ENCODE peak calls at places on chromosome 4, in six cellular contexts. T, R, E, K, S and X are unnamed samples.

GRCh38 chr4:47145630-47146029 is 114.3 kb downstream of the GABRB1 start:
- DNase-seq in T (no peak), R (peak; percentile 30), E (no peak), K (no peak), S (no peak), X (no peak)

GRCh38 chr4:54230479-54231418 is 1.7 kb downstream of the PDGFRA start:
- DNase-seq in T (peak; percentile 60), R (peak; percentile 38), E (peak; percentile 1), K (no peak), S (no peak), X (no peak)

GRCh38 chr4:96677499-96677898 is 837.6 kb downstream of the PDHA2 start:
- DNase-seq in T (no peak), R (no peak), E (no peak), K (no peak), S (no peak), X (no peak)

GRCh38 chr4:25859429-25860148 is 3.2 kb downstream of the SEL1L3 start:
- DNase-seq in T (no peak), R (peak; percentile 54), E (peak; percentile 61), K (no peak), S (no peak), X (no peak)

GRCh38 chr4:171817026-171817425 is 3.8 kb downstream of the GALNTL6 start:
- DNase-seq in T (no peak), R (no peak), E (no peak), K (no peak), S (no peak), X (no peak)

GRCh38 chr4:114474401-114474800 is 124.2 kb upstream of the UGT8 start:
- DNase-seq in T (no peak), R (no peak), E (no peak), K (no peak), S (no peak), X (no peak)

GRCh38 chr4:54050214-54050904 is 14.0 kb downstream of the CHIC2 start:
- DNase-seq in T (no peak), R (no peak), E (no peak), K (no peak), S (no peak), X (no peak)

GRCh38 chr4:159006202-159006601 is 96.7 kb upstream of the RAPGEF2 start:
- DNase-seq in T (no peak), R (no peak), E (no peak), K (no peak), S (no peak), X (no peak)

GRCh38 chr4:99180367-99181169 is 36.5 kb upstream of the ADH4 start:
- DNase-seq in T (no peak), R (no peak), E (no peak), K (no peak), S (no peak), X (no peak)

GRCh38 chr4:74501579-74501978 is 56.6 kb downstream of the AREG start:
- DNase-seq in T (no peak), R (no peak), E (no peak), K (no peak), S (no peak), X (no peak)

GRCh38 chr4:126851391-126851790 is 781.4 kb upstream of the INTU start:
- DNase-seq in T (no peak), R (no peak), E (no peak), K (no peak), S (no peak), X (no peak)